ENCODE peak calls at places on chromosomes 11 and 22, in nine cellular contexts. One of them, this sample, is unnamed.

GRCh38 chr22:36334081-36334831 is 53.5 kb downstream of the MYH9 start:
- DNase-seq in body of pancreas: peak; percentile 42
- DNase-seq in HCT116: no peak
- DNase-seq in ovary: no peak
- DNase-seq in esophagus squamous epithelium: no peak
- DNase-seq in IMR-90: no peak
- DNase-seq in transverse colon: peak; percentile 52
- DNase-seq in A549: peak; percentile 54
- DNase-seq in H54: no peak
- DNase-seq in this sample: no peak

GRCh38 chr11:76419896-76420295 is 24.9 kb upstream of the EMSY start:
- DNase-seq in IMR-90: no peak
- DNase-seq in body of pancreas: peak; percentile 67
- DNase-seq in ovary: no peak
- DNase-seq in transverse colon: no peak
- DNase-seq in H54: no peak
- DNase-seq in HCT116: no peak
- DNase-seq in esophagus squamous epithelium: no peak
- DNase-seq in A549: peak; percentile 30
- DNase-seq in this sample: no peak

GRCh38 chr11:43315966-43316365 is 4.2 kb downstream of the API5 start:
- DNase-seq in IMR-90: no peak
- DNase-seq in transverse colon: no peak
- DNase-seq in ovary: no peak
- DNase-seq in esophagus squamous epithelium: no peak
- DNase-seq in body of pancreas: no peak
- DNase-seq in HCT116: no peak
- DNase-seq in H54: no peak
- DNase-seq in A549: no peak
- DNase-seq in this sample: no peak

GRCh38 chr22:31881867-31882266 is 62.5 kb upstream of the YWHAH start:
- DNase-seq in esophagus squamous epithelium: no peak
- DNase-seq in ovary: no peak
- DNase-seq in H54: no peak
- DNase-seq in HCT116: no peak
- DNase-seq in transverse colon: no peak
- DNase-seq in body of pancreas: peak; percentile 48
- DNase-seq in A549: no peak
- DNase-seq in IMR-90: no peak
- DNase-seq in this sample: no peak

GRCh38 chr11:28860898-28861297 is 752.7 kb downstream of the METTL15 start:
- DNase-seq in HCT116: peak; percentile 13
- DNase-seq in IMR-90: peak; percentile 74
- DNase-seq in H54: no peak
- DNase-seq in esophagus squamous epithelium: no peak
- DNase-seq in ovary: no peak
- DNase-seq in body of pancreas: no peak
- DNase-seq in transverse colon: no peak
- DNase-seq in A549: peak; percentile 72
- DNase-seq in this sample: no peak

GRCh38 chr11:78384231-78384630 is 33.4 kb downstream of the GAB2 start:
- DNase-seq in H54: no peak
- DNase-seq in IMR-90: no peak
- DNase-seq in esophagus squamous epithelium: no peak
- DNase-seq in transverse colon: no peak
- DNase-seq in HCT116: no peak
- DNase-seq in body of pancreas: no peak
- DNase-seq in A549: no peak
- DNase-seq in ovary: no peak
- DNase-seq in this sample: no peak

GRCh38 chr11:75562836-75563484 is 907 bp downstream of the SERPINH1 start:
- DNase-seq in IMR-90: peak; percentile 56
- DNase-seq in H54: no peak
- DNase-seq in transverse colon: peak; percentile 28
- DNase-seq in esophagus squamous epithelium: no peak
- DNase-seq in body of pancreas: peak; percentile 34
- DNase-seq in A549: peak; percentile 40
- DNase-seq in ovary: no peak
- DNase-seq in HCT116: no peak
- DNase-seq in this sample: peak; percentile 81

GRCh38 chr11:61749607-61750217 is 2.7 kb upstream of the MYRF start:
- DNase-seq in A549: no peak
- DNase-seq in IMR-90: no peak
- DNase-seq in H54: no peak
- DNase-seq in esophagus squamous epithelium: no peak
- DNase-seq in body of pancreas: no peak
- DNase-seq in ovary: no peak
- DNase-seq in transverse colon: no peak
- DNase-seq in HCT116: no peak
- DNase-seq in this sample: no peak

GRCh38 chr22:23393721-23394320 is 186.3 kb downstream of the IGLL1 start:
- DNase-seq in IMR-90: no peak
- DNase-seq in transverse colon: no peak
- DNase-seq in HCT116: no peak
- DNase-seq in ovary: no peak
- DNase-seq in body of pancreas: no peak
- DNase-seq in A549: no peak
- DNase-seq in esophagus squamous epithelium: no peak
- DNase-seq in H54: no peak
- DNase-seq in this sample: no peak

GRCh38 chr11:75554258-75555022 is 7.6 kb upstream of the SERPINH1 start:
- DNase-seq in esophagus squamous epithelium: no peak
- DNase-seq in IMR-90: peak; percentile 100
- DNase-seq in A549: no peak
- DNase-seq in H54: no peak
- DNase-seq in transverse colon: peak; percentile 82
- DNase-seq in ovary: peak; percentile 99
- DNase-seq in HCT116: no peak
- DNase-seq in body of pancreas: peak; percentile 71
- DNase-seq in this sample: peak; percentile 87

GRCh38 chr11:10122337-10123197 is 171.5 kb downstream of the SBF2 start:
- DNase-seq in IMR-90: peak; percentile 57
- DNase-seq in HCT116: peak; percentile 77
- DNase-seq in transverse colon: no peak
- DNase-seq in ovary: peak; percentile 44
- DNase-seq in body of pancreas: no peak
- DNase-seq in H54: peak; percentile 50
- DNase-seq in esophagus squamous epithelium: no peak
- DNase-seq in A549: peak; percentile 23
- DNase-seq in this sample: peak; percentile 54

GRCh38 chr22:36344106-36344827 is 43.5 kb downstream of the MYH9 start:
- DNase-seq in transverse colon: no peak
- DNase-seq in esophagus squamous epithelium: no peak
- DNase-seq in HCT116: no peak
- DNase-seq in body of pancreas: no peak
- DNase-seq in IMR-90: no peak
- DNase-seq in H54: no peak
- DNase-seq in ovary: no peak
- DNase-seq in A549: no peak
- DNase-seq in this sample: no peak

GRCh38 chr22:23910496-23911190 is 16.5 kb downstream of the MIF start:
- DNase-seq in IMR-90: no peak
- DNase-seq in esophagus squamous epithelium: no peak
- DNase-seq in body of pancreas: no peak
- DNase-seq in ovary: peak; percentile 8
- DNase-seq in H54: no peak
- DNase-seq in HCT116: no peak
- DNase-seq in A549: no peak
- DNase-seq in transverse colon: no peak
- DNase-seq in this sample: no peak

GRCh38 chr11:34929794-34930763 is 13.7 kb downstream of the PDHX start:
- DNase-seq in HCT116: no peak
- DNase-seq in H54: no peak
- DNase-seq in ovary: no peak
- DNase-seq in body of pancreas: peak; percentile 64
- DNase-seq in transverse colon: peak; percentile 48
- DNase-seq in A549: peak; percentile 45
- DNase-seq in esophagus squamous epithelium: no peak
- DNase-seq in IMR-90: no peak
- DNase-seq in this sample: no peak

GRCh38 chr11:90919332-90919731 is 696.5 kb upstream of the CHORDC1 start:
- DNase-seq in IMR-90: no peak
- DNase-seq in ovary: no peak
- DNase-seq in H54: no peak
- DNase-seq in A549: no peak
- DNase-seq in esophagus squamous epithelium: no peak
- DNase-seq in HCT116: no peak
- DNase-seq in body of pancreas: no peak
- DNase-seq in transverse colon: no peak
- DNase-seq in this sample: no peak

GRCh38 chr11:102469196-102469821 is 16.7 kb upstream of the TMEM123 start:
- DNase-seq in ovary: no peak
- DNase-seq in A549: no peak
- DNase-seq in transverse colon: no peak
- DNase-seq in H54: no peak
- DNase-seq in esophagus squamous epithelium: no peak
- DNase-seq in HCT116: no peak
- DNase-seq in body of pancreas: peak; percentile 38
- DNase-seq in IMR-90: peak; percentile 62
- DNase-seq in this sample: no peak

GRCh38 chr22:46054878-46055158 is 77.9 kb upstream of the WNT7B start:
- DNase-seq in ovary: no peak
- DNase-seq in IMR-90: no peak
- DNase-seq in body of pancreas: no peak
- DNase-seq in A549: no peak
- DNase-seq in transverse colon: no peak
- DNase-seq in HCT116: no peak
- DNase-seq in H54: no peak
- DNase-seq in esophagus squamous epithelium: no peak
- DNase-seq in this sample: no peak

GRCh38 chr11:115670538-115671200 is 166.5 kb upstream of the CADM1 start:
- DNase-seq in H54: no peak
- DNase-seq in esophagus squamous epithelium: no peak
- DNase-seq in ovary: no peak
- DNase-seq in HCT116: no peak
- DNase-seq in transverse colon: no peak
- DNase-seq in A549: no peak
- DNase-seq in body of pancreas: no peak
- DNase-seq in IMR-90: no peak
- DNase-seq in this sample: no peak

GRCh38 chr22:21922370-21923162 is 30.1 kb downstream of the PPM1F start:
- DNase-seq in body of pancreas: no peak
- DNase-seq in ovary: no peak
- DNase-seq in A549: no peak
- DNase-seq in IMR-90: no peak
- DNase-seq in HCT116: no peak
- DNase-seq in H54: no peak
- DNase-seq in transverse colon: no peak
- DNase-seq in esophagus squamous epithelium: no peak
- DNase-seq in this sample: no peak

GRCh38 chr11:118894192-118894591 is 10.5 kb downstream of the CXCR5 start:
- DNase-seq in transverse colon: no peak
- DNase-seq in H54: no peak
- DNase-seq in IMR-90: no peak
- DNase-seq in A549: no peak
- DNase-seq in body of pancreas: no peak
- DNase-seq in HCT116: no peak
- DNase-seq in ovary: no peak
- DNase-seq in esophagus squamous epithelium: no peak
- DNase-seq in this sample: peak; percentile 32

GRCh38 chr11:118893662-118894061 is 10.0 kb downstream of the CXCR5 start:
- DNase-seq in HCT116: no peak
- DNase-seq in A549: no peak
- DNase-seq in esophagus squamous epithelium: no peak
- DNase-seq in H54: no peak
- DNase-seq in transverse colon: no peak
- DNase-seq in IMR-90: no peak
- DNase-seq in ovary: no peak
- DNase-seq in body of pancreas: no peak
- DNase-seq in this sample: no peak

GRCh38 chr11:118896472-118896913 is 12.8 kb downstream of the CXCR5 start:
- DNase-seq in IMR-90: no peak
- DNase-seq in H54: no peak
- DNase-seq in transverse colon: peak; percentile 7
- DNase-seq in body of pancreas: no peak
- DNase-seq in ovary: no peak
- DNase-seq in A549: no peak
- DNase-seq in esophagus squamous epithelium: no peak
- DNase-seq in HCT116: no peak
- DNase-seq in this sample: peak; percentile 22

GRCh38 chr11:118896921-118897591 is 13.4 kb downstream of the CXCR5 start:
- DNase-seq in H54: no peak
- DNase-seq in A549: no peak
- DNase-seq in IMR-90: no peak
- DNase-seq in body of pancreas: no peak
- DNase-seq in transverse colon: peak; percentile 6
- DNase-seq in ovary: no peak
- DNase-seq in HCT116: no peak
- DNase-seq in esophagus squamous epithelium: no peak
- DNase-seq in this sample: no peak

GRCh38 chr11:118895093-118896039 is 11.7 kb downstream of the CXCR5 start:
- DNase-seq in esophagus squamous epithelium: no peak
- DNase-seq in body of pancreas: no peak
- DNase-seq in ovary: no peak
- DNase-seq in H54: no peak
- DNase-seq in IMR-90: no peak
- DNase-seq in transverse colon: peak; percentile 59
- DNase-seq in A549: no peak
- DNase-seq in HCT116: no peak
- DNase-seq in this sample: no peak
- TF ChIP-seq POLR2A in esophagus squamous epithelium: no peak
- TF ChIP-seq POLR2A in body of pancreas: no peak
- TF ChIP-seq POLR2A in ovary: no peak
- TF ChIP-seq POLR2A in H54: no peak
- TF ChIP-seq POLR2A in IMR-90: no peak
- TF ChIP-seq POLR2A in transverse colon: no peak
- TF ChIP-seq POLR2A in A549: no peak
- TF ChIP-seq POLR2A in HCT116: no peak
- TF ChIP-seq POLR2A in this sample: no peak

GRCh38 chr11:71452354-71453020 is 516 bp upstream of the NADSYN1 start:
- DNase-seq in HCT116: no peak
- DNase-seq in IMR-90: peak; percentile 35
- DNase-seq in A549: no peak
- DNase-seq in ovary: peak; percentile 59
- DNase-seq in transverse colon: peak; percentile 71
- DNase-seq in esophagus squamous epithelium: no peak
- DNase-seq in body of pancreas: peak; percentile 75
- DNase-seq in H54: no peak
- DNase-seq in this sample: peak; percentile 87
- TF ChIP-seq POLR2A in HCT116: no peak
- TF ChIP-seq POLR2A in IMR-90: no peak
- TF ChIP-seq POLR2A in A549: no peak
- TF ChIP-seq POLR2A in ovary: no peak
- TF ChIP-seq POLR2A in transverse colon: no peak
- TF ChIP-seq POLR2A in esophagus squamous epithelium: no peak
- TF ChIP-seq POLR2A in body of pancreas: peak; percentile 35
- TF ChIP-seq POLR2A in H54: no peak
- TF ChIP-seq POLR2A in this sample: peak; percentile 41

GRCh38 chr11:86068951-86069407 is at the start of gene PICALM:
- DNase-seq in IMR-90: peak; percentile 99
- DNase-seq in body of pancreas: peak; percentile 99
- DNase-seq in HCT116: peak; percentile 96
- DNase-seq in transverse colon: peak; percentile 98
- DNase-seq in H54: peak; percentile 86
- DNase-seq in ovary: peak; percentile 98
- DNase-seq in esophagus squamous epithelium: peak; percentile 92
- DNase-seq in A549: peak; percentile 98
- DNase-seq in this sample: peak; percentile 99
- TF ChIP-seq POLR2A in IMR-90: peak; percentile 70
- TF ChIP-seq POLR2A in body of pancreas: peak; percentile 81
- TF ChIP-seq POLR2A in HCT116: no peak
- TF ChIP-seq POLR2A in transverse colon: peak; percentile 88
- TF ChIP-seq POLR2A in H54: peak; percentile 81
- TF ChIP-seq POLR2A in ovary: peak; percentile 83
- TF ChIP-seq POLR2A in esophagus squamous epithelium: peak; percentile 88
- TF ChIP-seq POLR2A in A549: peak; percentile 66
- TF ChIP-seq POLR2A in this sample: peak; percentile 72

GRCh38 chr11:12110201-12110713 is at the start of gene MICAL2:
- DNase-seq in HCT116: peak; percentile 61
- DNase-seq in body of pancreas: peak; percentile 89
- DNase-seq in A549: peak; percentile 85
- DNase-seq in esophagus squamous epithelium: peak; percentile 22
- DNase-seq in ovary: peak; percentile 85
- DNase-seq in transverse colon: peak; percentile 94
- DNase-seq in H54: peak; percentile 95
- DNase-seq in IMR-90: peak; percentile 85
- DNase-seq in this sample: peak; percentile 87
- TF ChIP-seq POLR2A in HCT116: no peak
- TF ChIP-seq POLR2A in body of pancreas: peak; percentile 25
- TF ChIP-seq POLR2A in A549: peak; percentile 18
- TF ChIP-seq POLR2A in esophagus squamous epithelium: peak; percentile 83
- TF ChIP-seq POLR2A in ovary: peak; percentile 59
- TF ChIP-seq POLR2A in transverse colon: peak; percentile 66
- TF ChIP-seq POLR2A in H54: peak; percentile 79
- TF ChIP-seq POLR2A in IMR-90: peak; percentile 90
- TF ChIP-seq POLR2A in this sample: peak; percentile 75